ENCODE peak calls at places on chromosomes 4 and X, in four cellular contexts. One of them, this sample, is unnamed.

GRCh38 chr4:89765966-89766365 is 71.0 kb downstream of the SNCA start:
- DNase-seq in GM12865: no peak
- DNase-seq in OCI-LY7: no peak
- DNase-seq in PC-3: no peak
- DNase-seq in this sample: no peak

GRCh38 chr4:101660607-101661006 is 129.9 kb upstream of the BANK1 start:
- DNase-seq in OCI-LY7: no peak
- DNase-seq in GM12865: no peak
- DNase-seq in PC-3: no peak
- DNase-seq in this sample: no peak

GRCh38 chr4:73707269-73707875 is 33.0 kb upstream of the CXCL8 start:
- DNase-seq in PC-3: no peak
- DNase-seq in OCI-LY7: no peak
- DNase-seq in GM12865: no peak
- DNase-seq in this sample: no peak

GRCh38 chr4:98468744-98469143 is 189.7 kb downstream of the TSPAN5 start:
- DNase-seq in OCI-LY7: no peak
- DNase-seq in GM12865: no peak
- DNase-seq in PC-3: no peak
- DNase-seq in this sample: no peak

GRCh38 chr4:63620271-63620670 is 789.0 kb downstream of the TECRL start:
- DNase-seq in PC-3: peak; percentile 11
- DNase-seq in GM12865: no peak
- DNase-seq in OCI-LY7: no peak
- DNase-seq in this sample: no peak

GRCh38 chrX:153639177-153640044 is 7.6 kb upstream of the DUSP9 start:
- DNase-seq in OCI-LY7: no peak
- DNase-seq in GM12865: no peak
- DNase-seq in PC-3: no peak
- DNase-seq in this sample: no peak

GRCh38 chr4:2250003-2250763 is 8.3 kb upstream of the HAUS3 start:
- DNase-seq in GM12865: no peak
- DNase-seq in OCI-LY7: no peak
- DNase-seq in PC-3: no peak
- DNase-seq in this sample: no peak

GRCh38 chr4:52059372-52059771 is 8.3 kb downstream of the SPATA18 start:
- DNase-seq in OCI-LY7: no peak
- DNase-seq in GM12865: no peak
- DNase-seq in PC-3: peak; percentile 93
- DNase-seq in this sample: no peak

GRCh38 chr4:81215219-81215892 is at the start of gene PRKG2:
- DNase-seq in PC-3: no peak
- DNase-seq in OCI-LY7: no peak
- DNase-seq in GM12865: no peak
- DNase-seq in this sample: no peak

GRCh38 chr4:141028024-141028529 is 105.2 kb downstream of the RNF150 start:
- DNase-seq in OCI-LY7: no peak
- DNase-seq in PC-3: peak; percentile 20
- DNase-seq in GM12865: no peak
- DNase-seq in this sample: no peak

GRCh38 chrX:149903889-149904748 is 23.1 kb downstream of the MAGEA8 start:
- DNase-seq in PC-3: no peak
- DNase-seq in OCI-LY7: no peak
- DNase-seq in GM12865: peak; percentile 46
- DNase-seq in this sample: peak; percentile 30

GRCh38 chr4:166491635-166492034 is 618.6 kb downstream of the TLL1 start:
- DNase-seq in GM12865: no peak
- DNase-seq in PC-3: no peak
- DNase-seq in OCI-LY7: no peak
- DNase-seq in this sample: no peak

GRCh38 chr4:22515888-22516541 is at the start of gene ADGRA3:
- DNase-seq in OCI-LY7: no peak
- DNase-seq in PC-3: peak; percentile 71
- DNase-seq in GM12865: peak; percentile 77
- DNase-seq in this sample: no peak

GRCh38 chr4:94933799-94934198 is 176.0 kb downstream of the BMPR1B start:
- DNase-seq in OCI-LY7: no peak
- DNase-seq in GM12865: no peak
- DNase-seq in PC-3: peak; percentile 61
- DNase-seq in this sample: no peak

GRCh38 chr4:87030124-87030523 is 95.3 kb downstream of the AFF1 start:
- DNase-seq in PC-3: no peak
- DNase-seq in OCI-LY7: no peak
- DNase-seq in GM12865: no peak
- DNase-seq in this sample: no peak

GRCh38 chr4:53011176-53011575 is 149.1 kb downstream of the RASL11B start:
- DNase-seq in PC-3: no peak
- DNase-seq in OCI-LY7: no peak
- DNase-seq in GM12865: no peak
- DNase-seq in this sample: no peak

GRCh38 chrX:115260330-115260729 is 26.4 kb upstream of the LRCH2 start:
- DNase-seq in GM12865: peak; percentile 1
- DNase-seq in PC-3: peak; percentile 15
- DNase-seq in OCI-LY7: no peak
- DNase-seq in this sample: no peak

GRCh38 chr4:2333916-2334644 is 72.2 kb upstream of the MXD4 start:
- DNase-seq in PC-3: no peak
- DNase-seq in GM12865: no peak
- DNase-seq in OCI-LY7: no peak
- DNase-seq in this sample: no peak

GRCh38 chr4:3422808-3423297 is 18.9 kb upstream of the HGFAC start:
- DNase-seq in PC-3: no peak
- DNase-seq in GM12865: no peak
- DNase-seq in OCI-LY7: no peak
- DNase-seq in this sample: no peak

GRCh38 chr4:10108391-10108790 is 8.2 kb downstream of the WDR1 start:
- DNase-seq in OCI-LY7: no peak
- DNase-seq in PC-3: no peak
- DNase-seq in GM12865: no peak
- DNase-seq in this sample: no peak

GRCh38 chrX:100980608-100981497 is 11.3 kb downstream of the ARL13A start:
- DNase-seq in OCI-LY7: no peak
- DNase-seq in GM12865: no peak
- DNase-seq in PC-3: peak; percentile 85
- DNase-seq in this sample: no peak

GRCh38 chr4:182604953-182605352 is 312.2 kb downstream of the DCTD start:
- DNase-seq in OCI-LY7: no peak
- DNase-seq in GM12865: no peak
- DNase-seq in PC-3: peak; percentile 40
- DNase-seq in this sample: no peak

GRCh38 chrX:18394477-18394876 is 30.9 kb upstream of the CDKL5 start:
- DNase-seq in OCI-LY7: no peak
- DNase-seq in GM12865: no peak
- DNase-seq in PC-3: no peak
- DNase-seq in this sample: no peak

GRCh38 chrX:119614776-119615175 is 8.6 kb upstream of the NKRF start:
- DNase-seq in GM12865: no peak
- DNase-seq in PC-3: no peak
- DNase-seq in OCI-LY7: no peak
- DNase-seq in this sample: no peak

GRCh38 chr4:112280657-112281056 is 5.0 kb downstream of the TIFA start:
- DNase-seq in OCI-LY7: no peak
- DNase-seq in PC-3: no peak
- DNase-seq in GM12865: no peak
- DNase-seq in this sample: no peak

GRCh38 chr4:136900706-136901105 is 631.6 kb downstream of the PCDH18 start:
- DNase-seq in GM12865: no peak
- DNase-seq in PC-3: no peak
- DNase-seq in OCI-LY7: no peak
- DNase-seq in this sample: no peak
- H3K4me3 ChIP-seq in GM12865: no peak overlapping the region
- H3K4me3 ChIP-seq in PC-3: no peak overlapping the region
- H3K4me3 ChIP-seq in OCI-LY7: no peak overlapping the region
- H3K4me3 ChIP-seq in this sample: no peak overlapping the region

GRCh38 chr4:108060686-108061321 is 71.1 kb downstream of the HADH start:
- DNase-seq in PC-3: no peak
- DNase-seq in GM12865: no peak
- DNase-seq in OCI-LY7: no peak
- DNase-seq in this sample: no peak

GRCh38 chr4:108055787-108056186 is 66.1 kb downstream of the HADH start:
- DNase-seq in OCI-LY7: no peak
- DNase-seq in PC-3: no peak
- DNase-seq in GM12865: no peak
- DNase-seq in this sample: no peak

GRCh38 chr4:108056418-108056817 is 66.7 kb downstream of the HADH start:
- DNase-seq in GM12865: peak; percentile 20
- DNase-seq in PC-3: no peak
- DNase-seq in OCI-LY7: no peak
- DNase-seq in this sample: no peak

GRCh38 chr4:108058685-108059440 is 69.2 kb downstream of the HADH start:
- DNase-seq in GM12865: no peak
- DNase-seq in OCI-LY7: no peak
- DNase-seq in PC-3: peak; percentile 85
- DNase-seq in this sample: no peak

DNA sequence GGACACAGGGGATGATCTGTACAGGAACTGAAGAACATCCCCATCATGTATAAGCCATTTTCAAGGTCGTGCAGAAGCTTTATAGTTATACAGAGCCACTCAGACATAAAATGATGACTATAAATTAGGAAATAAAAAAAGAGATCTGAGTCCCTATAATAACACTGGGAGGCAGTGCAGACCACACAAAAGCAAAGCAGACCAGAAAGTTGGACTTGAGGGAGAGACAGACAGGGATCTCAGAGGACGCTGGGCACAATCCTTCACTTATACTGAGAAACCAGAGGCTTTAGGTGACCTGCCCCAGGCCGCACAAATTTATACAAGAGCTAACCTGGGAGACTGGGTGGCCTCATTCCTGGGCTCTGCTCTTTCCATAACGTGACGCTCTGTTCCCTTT is 70.5 kb downstream of the HADH start:
- DNase-seq in OCI-LY7: no peak
- DNase-seq in GM12865: peak; percentile 41
- DNase-seq in PC-3: peak; percentile 41
- DNase-seq in this sample: no peak
- TF ChIP-seq CTCF in OCI-LY7: peak; percentile 41
- TF ChIP-seq CTCF in GM12865: no peak
- TF ChIP-seq CTCF in PC-3: peak; percentile 54
- TF ChIP-seq CTCF in this sample: peak; percentile 24

GRCh38 chr4:15231265-15232091 is 196.4 kb upstream of the C1QTNF7 start:
- DNase-seq in PC-3: peak; percentile 79
- DNase-seq in GM12865: peak; percentile 80
- DNase-seq in OCI-LY7: peak; percentile 79
- DNase-seq in this sample: peak; percentile 37

GRCh38 chr4:15234101-15234500 is 193.7 kb upstream of the C1QTNF7 start:
- DNase-seq in PC-3: peak; percentile 57
- DNase-seq in GM12865: no peak
- DNase-seq in OCI-LY7: no peak
- DNase-seq in this sample: no peak

GRCh38 chr4:15232725-15233597 is 194.9 kb upstream of the C1QTNF7 start:
- DNase-seq in PC-3: peak; percentile 2
- DNase-seq in GM12865: peak; percentile 28
- DNase-seq in OCI-LY7: no peak
- DNase-seq in this sample: no peak

GRCh38 chr4:15233626-15234025 is 194.2 kb upstream of the C1QTNF7 start:
- DNase-seq in PC-3: no peak
- DNase-seq in GM12865: peak; percentile 62
- DNase-seq in OCI-LY7: no peak
- DNase-seq in this sample: no peak

DNA sequence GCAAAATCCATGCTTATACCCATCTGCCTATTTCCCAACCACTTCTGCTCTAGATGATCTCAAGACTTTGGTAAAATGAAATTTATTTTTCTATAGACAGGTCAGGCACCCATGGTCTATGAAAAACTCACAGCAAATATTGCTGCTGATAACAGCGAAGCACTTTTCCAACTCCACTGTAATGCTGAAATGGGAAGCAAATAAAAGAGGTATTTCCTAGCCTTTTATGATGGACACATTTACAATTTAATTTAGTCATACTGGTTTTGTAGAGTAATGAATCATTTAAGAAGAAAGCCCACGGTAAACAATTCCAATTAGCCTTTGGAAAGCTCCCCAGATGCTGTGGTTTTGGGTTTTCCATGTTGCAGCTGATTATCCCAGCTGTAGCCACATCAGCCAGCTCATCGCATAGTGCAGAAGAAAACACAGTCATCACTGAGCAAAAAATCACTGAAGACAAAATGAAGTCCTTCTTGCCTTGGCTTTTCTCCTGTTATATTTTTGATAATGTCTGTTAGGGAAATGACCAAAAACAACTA is 193.2 kb upstream of the C1QTNF7 start:
- DNase-seq in GM12865: no peak
- DNase-seq in OCI-LY7: no peak
- DNase-seq in PC-3: peak; percentile 91
- DNase-seq in this sample: no peak
- H3K4me3 ChIP-seq in GM12865: no peak overlapping the region
- H3K4me3 ChIP-seq in OCI-LY7: no peak overlapping the region
- H3K4me3 ChIP-seq in PC-3: peak overlapping the region; percentile 32
- H3K4me3 ChIP-seq in this sample: no peak overlapping the region

DNA sequence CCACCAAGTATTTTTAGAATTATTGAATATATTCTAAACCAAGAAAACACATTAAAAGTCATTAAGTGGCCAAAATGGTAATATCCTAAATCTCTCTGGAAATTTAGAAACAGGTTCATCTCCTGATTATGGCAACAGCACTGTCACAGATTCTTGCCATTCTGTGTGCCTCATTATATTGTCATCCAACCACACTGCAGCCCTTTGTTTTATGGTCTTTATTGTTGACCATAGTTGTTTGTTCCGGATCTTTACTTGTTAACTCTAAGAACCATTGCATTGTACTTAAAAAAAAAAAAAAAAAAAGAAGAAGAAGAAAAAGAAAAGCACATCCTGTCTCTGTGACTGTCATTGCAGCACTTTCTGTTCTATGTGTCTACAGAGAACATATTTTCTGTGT is 822.1 kb upstream of the ADGRL3 start:
- DNase-seq in PC-3: peak; percentile 22
- DNase-seq in GM12865: no peak
- DNase-seq in OCI-LY7: no peak
- DNase-seq in this sample: no peak
- TF ChIP-seq CTCF in PC-3: no peak
- TF ChIP-seq CTCF in GM12865: no peak
- TF ChIP-seq CTCF in OCI-LY7: no peak
- TF ChIP-seq CTCF in this sample: no peak

GRCh38 chr4:4433941-4434340 is 47.0 kb downstream of the NSG1 start:
- DNase-seq in OCI-LY7: no peak
- DNase-seq in PC-3: no peak
- DNase-seq in GM12865: no peak
- DNase-seq in this sample: no peak
- H3K4me3 ChIP-seq in OCI-LY7: no peak overlapping the region
- H3K4me3 ChIP-seq in PC-3: no peak overlapping the region
- H3K4me3 ChIP-seq in GM12865: no peak overlapping the region
- H3K4me3 ChIP-seq in this sample: no peak overlapping the region

GRCh38 chr4:76036855-76037254 is 985 bp upstream of the CXCL11 start:
- DNase-seq in OCI-LY7: no peak
- DNase-seq in GM12865: no peak
- DNase-seq in PC-3: no peak
- DNase-seq in this sample: no peak
- TF ChIP-seq CTCF in OCI-LY7: no peak
- TF ChIP-seq CTCF in GM12865: no peak
- TF ChIP-seq CTCF in PC-3: no peak
- TF ChIP-seq CTCF in this sample: no peak